ENCODE peak calls at places on chromosomes 13 and 19, in four cellular contexts. K is suprapubic skin, E is psoas muscle, P is stomach. X is an unnamed sample. For H3K4me1, the result is how much of the 10 kb centered on the place peaks cover.

GRCh38 chr13:66162470-66162869 is 1067.7 kb downstream of the PCDH9 start:
- DNase-seq in E (no peak), P (no peak), K (no peak), X (no peak)

GRCh38 chr19:48393559-48394330 is at the start of gene GRIN2D:
- DNase-seq in K (no peak), E (no peak), P (no peak), X (no peak)

GRCh38 chr19:38251564-38252051 is 4.6 kb downstream of the PPP1R14A start:
- DNase-seq in P (no peak), K (no peak), E (peak), X (peak)

GRCh38 chr13:87344176-87344575 is 327.0 kb upstream of the SLITRK5 start:
- DNase-seq in P (no peak), E (no peak), K (no peak), X (no peak)

GRCh38 chr19:10074153-10074552 is 12.0 kb upstream of the SHFL start:
- DNase-seq in P (no peak), E (no peak), K (no peak), X (no peak)

GRCh38 chr19:39998511-39998910 is 1.7 kb downstream of the ZNF546 start:
- DNase-seq in E (no peak), K (no peak), P (no peak), X (no peak)

GRCh38 chr19:16371540-16371986 is 46.9 kb downstream of the KLF2 start:
- DNase-seq in P (peak), K (no peak), E (peak), X (no peak)

GRCh38 chr13:65112123-65113075 is 2117.7 kb downstream of the PCDH9 start:
- DNase-seq in P (no peak), K (no peak), E (no peak), X (no peak)

GRCh38 chr19:53183146-53183545 is 10.0 kb downstream of the ZNF665 start:
- DNase-seq in P (no peak), E (no peak), K (no peak), X (no peak)

GRCh38 chr13:77868717-77869116 is 49.9 kb downstream of the EDNRB start:
- DNase-seq in P (no peak), K (no peak), E (no peak), X (no peak)

GRCh38 chr19:5229778-5230165 is 110.8 kb downstream of the PTPRS start:
- DNase-seq in K (no peak), P (no peak), E (no peak), X (no peak)

GRCh38 chr13:103883152-103883551 is 816.9 kb upstream of the SLC10A2 start:
- DNase-seq in E (peak), K (peak), P (peak), X (peak)

GRCh38 chr13:29847501-29847983 is 2.9 kb downstream of the UBL3 start:
- DNase-seq in P (no peak), K (no peak), E (no peak), X (no peak)

GRCh38 chr13:73656863-73657262 is 477.3 kb downstream of the KLF12 start:
- DNase-seq in K (no peak), E (no peak), P (no peak), X (no peak)

GRCh38 chr19:17296278-17296677 is 6.9 kb downstream of the ABHD8 start:
- DNase-seq in P (no peak), K (no peak), E (no peak), X (no peak)

GRCh38 chr13:25836709-25837316 is 215.0 kb downstream of the SHISA2 start:
- DNase-seq in E (no peak), P (no peak), K (no peak), X (no peak)

GRCh38 chr19:18771328-18772242 is 19.5 kb downstream of the COMP start:
- DNase-seq in K (no peak), E (no peak), P (no peak), X (no peak)

GRCh38 chr13:73741111-73741510 is 393.1 kb downstream of the KLF12 start:
- DNase-seq in P (no peak), K (no peak), E (no peak), X (no peak)

GRCh38 chr13:33649212-33649917 is 168.6 kb upstream of the RFC3 start:
- DNase-seq in E (no peak), P (no peak), K (no peak), X (no peak)

GRCh38 chr19:2167896-2168618 is 4.3 kb downstream of the DOT1L start:
- DNase-seq in K (no peak), P (peak), E (peak), X (no peak)

GRCh38 chr19:916645-917322 is 349 bp upstream of the KISS1R start:
- DNase-seq in P (no peak), K (no peak), E (no peak), X (no peak)

GRCh38 chr19:47491358-47492136 is 7.5 kb upstream of the KPTN start:
- DNase-seq in E (no peak), K (no peak), P (no peak), X (no peak)

GRCh38 chr19:789473-790052 is 7.7 kb upstream of the PTBP1 start:
- DNase-seq in E (peak), P (no peak), K (no peak), X (no peak)

GRCh38 chr19:13692096-13692495 is 72.2 kb upstream of the MRI1 start:
- DNase-seq in E (no peak), P (no peak), K (no peak), X (no peak)

GRCh38 chr19:17327654-17328516 is 6.8 kb downstream of the ANO8 start:
- DNase-seq in K (peak), P (peak), E (no peak), X (no peak)

GRCh38 chr19:34475975-34476594 is 5.5 kb upstream of the WTIP start:
- DNase-seq in K (no peak), E (no peak), P (no peak), X (no peak)

GRCh38 chr13:95643814-95644598 is 500 bp downstream of the DZIP1 start:
- DNase-seq in K (peak), E (peak), P (no peak), X (no peak)

GRCh38 chr19:53596056-53596455 is 35.7 kb upstream of the DPRX start:
- DNase-seq in K (no peak), P (no peak), E (no peak), X (no peak)

GRCh38 chr13:99751517-99752199 is 219.9 kb downstream of the ZIC5 start:
- DNase-seq in P (no peak), K (no peak), E (no peak), X (no peak)

GRCh38 chr19:30093966-30094770 is 152.1 kb downstream of the URI1 start:
- DNase-seq in E (peak), K (no peak), P (no peak), X (no peak)

GRCh38 chr19:51114087-51114714 is 6.0 kb upstream of the CTU1 start:
- DNase-seq in P (no peak), E (no peak), K (no peak), X (no peak)

GRCh38 chr13:99866781-99867180 is 104.8 kb downstream of the ZIC5 start:
- DNase-seq in E (no peak), P (no peak), K (no peak), X (no peak)

GRCh38 chr13:49637989-49638388 is 9.7 kb downstream of the ARL11 start:
- DNase-seq in P (no peak), K (no peak), E (no peak), X (no peak)

GRCh38 chr13:33717775-33718174 is 100.2 kb upstream of the RFC3 start:
- DNase-seq in E (no peak), P (no peak), K (no peak), X (no peak)

GRCh38 chr13:23621316-23621645 is 51.1 kb downstream of the TNFRSF19 start:
- DNase-seq in P (no peak), K (no peak), E (no peak), X (no peak)
- H3K4me1 ChIP-seq in P (under half), K (under half), E (under half), X (under half)

GRCh38 chr13:51590231-51590630 is 6.0 kb downstream of the WDFY2 start:
- DNase-seq in K (no peak), P (no peak), E (no peak), X (no peak)

GRCh38 chr13:51589793-51590192 is 5.5 kb downstream of the WDFY2 start:
- DNase-seq in K (no peak), P (no peak), E (no peak), X (no peak)

GRCh38 chr13:51588406-51588949 is 4.2 kb downstream of the WDFY2 start:
- DNase-seq in P (no peak), K (no peak), E (no peak), X (no peak)

GRCh38 chr13:51594432-51594831 is 10.2 kb downstream of the WDFY2 start:
- DNase-seq in P (no peak), E (no peak), K (no peak), X (no peak)

DNA sequence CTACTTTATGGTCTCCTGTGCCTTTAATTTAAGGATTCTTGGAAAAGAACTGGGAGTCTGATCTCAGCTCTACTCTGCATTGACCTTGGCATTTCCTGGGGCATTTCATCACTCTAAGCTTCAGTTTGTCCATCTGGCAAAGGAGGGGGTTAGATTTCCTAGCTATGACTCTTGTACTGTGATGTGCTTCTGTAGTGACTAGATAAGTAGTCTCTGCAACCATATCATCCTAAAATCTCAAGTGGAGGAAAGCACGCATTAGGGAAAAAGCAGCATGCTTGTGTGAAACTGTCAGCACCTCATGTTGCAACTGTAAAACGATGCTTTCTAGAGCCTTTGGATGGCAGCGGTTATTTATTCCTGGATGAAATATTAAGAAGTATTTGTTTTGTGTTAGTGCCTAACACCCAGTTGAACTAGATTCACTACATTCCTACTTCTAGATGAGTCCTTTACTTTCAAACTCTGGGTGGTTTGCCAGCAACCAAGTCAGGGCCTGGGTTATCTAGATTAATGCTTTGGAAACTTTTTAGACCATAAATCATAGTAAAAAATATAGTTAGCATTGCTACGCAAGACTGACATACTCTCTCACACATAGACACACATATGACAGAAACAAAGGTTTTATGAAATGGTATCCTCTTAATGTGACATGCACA is 6.8 kb downstream of the WDFY2 start:
- DNase-seq in K (no peak), E (no peak), P (peak), X (no peak)
- H3K4me3 ChIP-seq in K (no peak), E (no peak), P (no peak), X (no peak)

GRCh38 chr19:8515317-8515716 is 1.4 kb upstream of the ZNF414 start:
- DNase-seq in E (no peak), K (no peak), P (no peak), X (no peak)

GRCh38 chr19:8511573-8512101 is 2.3 kb downstream of the ZNF414 start:
- DNase-seq in P (no peak), K (no peak), E (no peak), X (no peak)

GRCh38 chr19:8513687-8514504 is at the start of gene ZNF414:
- DNase-seq in K (peak), P (peak), E (peak), X (peak)

GRCh38 chr19:8512115-8512967 is 1.6 kb downstream of the ZNF414 start:
- DNase-seq in K (no peak), P (no peak), E (no peak), X (no peak)

GRCh38 chr19:8512991-8513686 is 828 bp downstream of the ZNF414 start:
- DNase-seq in E (no peak), K (no peak), P (no peak), X (no peak)
- TF ChIP-seq CTCF in E (no peak), K (no peak), P (no peak), X (no peak)

GRCh38 chr19:3719868-3720532 is 11.8 kb downstream of the TJP3 start:
- DNase-seq in P (no peak), K (no peak), E (no peak), X (no peak)

GRCh38 chr19:3722443-3723109 is 14.4 kb downstream of the TJP3 start:
- DNase-seq in P (peak), K (no peak), E (no peak), X (no peak)

GRCh38 chr19:3721900-3722442 is 13.8 kb downstream of the TJP3 start:
- DNase-seq in P (no peak), E (no peak), K (no peak), X (no peak)

GRCh38 chr19:3720533-3720917 is 12.3 kb downstream of the TJP3 start:
- DNase-seq in K (no peak), P (peak), E (no peak), X (no peak)

DNA sequence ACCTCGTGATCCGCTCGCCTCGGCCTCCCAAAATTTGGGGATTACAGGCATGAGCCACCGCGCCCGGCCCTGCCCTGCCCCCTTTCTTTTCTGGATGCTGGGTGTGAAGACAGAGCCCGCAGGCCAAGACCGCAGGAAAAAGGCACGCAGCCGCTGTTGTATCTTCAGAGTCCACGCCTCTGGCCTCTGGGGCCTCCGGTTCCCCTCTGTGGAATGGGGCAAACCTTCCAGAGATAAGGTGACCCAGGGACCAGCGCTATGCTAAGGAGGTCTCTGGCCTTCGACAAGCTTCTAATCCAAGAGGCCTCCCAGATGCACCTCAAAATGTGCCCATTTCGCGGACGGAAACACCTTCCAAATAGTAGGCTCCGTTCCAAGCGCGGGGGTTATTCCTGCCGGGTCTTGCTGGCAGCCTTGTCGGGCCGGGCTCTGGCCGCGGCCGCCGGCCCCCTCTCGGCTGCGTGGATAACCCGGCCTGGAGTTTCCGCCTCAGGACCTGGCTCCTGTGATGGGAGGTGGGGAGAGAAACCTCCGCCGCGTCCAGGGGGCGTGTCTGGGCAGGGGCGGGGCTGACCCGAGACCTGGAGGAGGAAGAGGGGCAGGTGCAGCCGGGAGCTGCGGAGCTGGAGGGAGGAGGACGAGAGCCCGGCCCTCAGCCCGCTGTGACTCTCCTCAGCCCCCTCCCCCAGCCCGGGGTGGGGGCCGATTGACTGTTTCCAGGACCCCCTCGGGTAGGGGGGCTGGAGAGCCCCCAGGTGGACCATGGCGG is 13.1 kb downstream of the TJP3 start:
- DNase-seq in E (peak), P (peak), K (peak), X (no peak)
- H3K4me1 ChIP-seq in E (under half), P (half or more), K (under half), X (under half)

X was measured in tibial nerve.